ENCODE peak calls at places on chromosomes 7 and 10, in four cellular contexts. L, E, X and D are unnamed samples.

GRCh38 chr10:104391150-104391968 is 37.7 kb downstream of the CFAP58 start:
- DNase-seq in L (no peak), E (peak; percentile 49), X (no peak), D (no peak)

GRCh38 chr10:131997366-131998049 is 15.8 kb upstream of the BNIP3 start:
- DNase-seq in L (no peak), E (no peak), X (peak; percentile 72), D (no peak)

GRCh38 chr10:11853468-11853867 is 30.3 kb downstream of the PROSER2 start:
- DNase-seq in L (no peak), E (no peak), X (no peak), D (no peak)

GRCh38 chr10:97090644-97091043 is 95.1 kb downstream of the SLIT1 start:
- DNase-seq in L (no peak), E (no peak), X (no peak), D (no peak)

GRCh38 chr10:36181421-36181820 is 539.3 kb upstream of the FZD8 start:
- DNase-seq in L (no peak), E (no peak), X (no peak), D (no peak)

GRCh38 chr7:139916717-139917395 is 87.8 kb downstream of the TBXAS1 start:
- DNase-seq in L (no peak), E (no peak), X (no peak), D (no peak)

GRCh38 chr10:89091501-89091900 is 100.9 kb downstream of the FAS start:
- DNase-seq in L (no peak), E (no peak), X (no peak), D (no peak)

GRCh38 chr10:98321203-98321780 is 53.3 kb upstream of the LOXL4 start:
- DNase-seq in L (no peak), E (no peak), X (no peak), D (no peak)

GRCh38 chr10:87700031-87700796 is 40.5 kb downstream of the PAPSS2 start:
- DNase-seq in L (no peak), E (no peak), X (no peak), D (no peak)

GRCh38 chr10:62450905-62451605 is 76.9 kb downstream of the ZNF365 start:
- DNase-seq in L (no peak), E (no peak), X (no peak), D (no peak)

GRCh38 chr7:64498270-64498669 is 64.6 kb downstream of the ZNF680 start:
- DNase-seq in L (no peak), E (no peak), X (no peak), D (no peak)

GRCh38 chr7:92988051-92988450 is 129.7 kb downstream of the SAMD9 start:
- DNase-seq in L (no peak), E (peak; percentile 56), X (no peak), D (no peak)

GRCh38 chr7:92991190-92991589 is 126.6 kb downstream of the SAMD9 start:
- DNase-seq in L (no peak), E (no peak), X (no peak), D (no peak)

GRCh38 chr7:92987543-92987942 is 130.2 kb downstream of the SAMD9 start:
- DNase-seq in L (no peak), E (no peak), X (no peak), D (no peak)

GRCh38 chr7:92988941-92989540 is 128.7 kb downstream of the SAMD9 start:
- DNase-seq in L (no peak), E (no peak), X (no peak), D (no peak)

GRCh38 chr7:92987095-92987494 is 130.7 kb downstream of the SAMD9 start:
- DNase-seq in L (no peak), E (no peak), X (no peak), D (no peak)
- TF ChIP-seq CTCF in L (no peak), E (no peak), X (no peak), D (no peak)

GRCh38 chr7:118175751-118176150 is 8.2 kb upstream of the LSM8 start:
- DNase-seq in L (no peak), E (no peak), X (no peak), D (no peak)
- TF ChIP-seq CTCF in L (no peak), E (no peak), X (no peak), D (no peak)

DNA sequence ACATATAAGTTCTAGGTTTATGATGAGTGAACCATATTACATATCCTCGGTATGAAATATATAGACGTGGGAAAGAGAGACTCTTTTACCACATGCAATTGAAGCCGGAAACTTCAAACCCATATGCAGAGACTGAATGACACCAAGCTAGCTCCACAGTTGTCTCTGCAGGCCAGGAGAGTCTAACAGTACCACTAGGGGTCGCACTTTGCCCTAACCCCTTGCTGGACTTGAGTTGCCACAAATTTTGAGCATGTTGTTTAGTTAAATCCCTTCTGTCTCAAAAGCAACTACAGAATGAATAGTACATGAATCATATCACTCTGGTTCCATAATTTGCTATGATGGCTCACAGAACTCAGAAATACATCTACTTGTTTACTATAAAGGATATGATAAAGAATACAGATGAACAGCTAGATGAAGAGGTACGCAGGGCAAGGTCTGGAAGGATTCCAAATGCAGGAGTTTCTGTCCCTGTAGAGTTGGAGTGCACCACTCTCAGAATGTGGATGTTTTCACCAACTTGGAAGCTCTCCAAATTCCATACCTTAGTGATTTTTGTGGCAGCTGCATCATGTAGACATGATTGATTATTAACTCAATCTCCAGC is 112.4 kb upstream of the YAE1 start:
- DNase-seq in L (peak; percentile 18), E (peak; percentile 30), X (no peak), D (no peak)
- TF ChIP-seq CTCF in L (peak; percentile 73), E (peak; percentile 85), X (no peak), D (peak; percentile 42)

GRCh38 chr10:99908512-99908911 is 101.2 kb downstream of the DNMBP start:
- DNase-seq in L (no peak), E (no peak), X (no peak), D (no peak)

GRCh38 chr10:99905971-99906370 is 103.8 kb downstream of the DNMBP start:
- DNase-seq in L (no peak), E (no peak), X (no peak), D (no peak)

GRCh38 chr10:99912057-99912456 is 97.7 kb downstream of the DNMBP start:
- DNase-seq in L (no peak), E (no peak), X (no peak), D (no peak)

GRCh38 chr10:99906470-99906869 is 103.3 kb downstream of the DNMBP start:
- DNase-seq in L (no peak), E (peak; percentile 90), X (no peak), D (no peak)
- TF ChIP-seq CTCF in L (no peak), E (peak; percentile 49), X (no peak), D (no peak)

GRCh38 chr10:113303747-113304146 is 249.1 kb upstream of the HABP2 start:
- DNase-seq in L (no peak), E (no peak), X (no peak), D (no peak)

GRCh38 chr10:113302062-113302461 is 250.8 kb upstream of the HABP2 start:
- DNase-seq in L (no peak), E (no peak), X (no peak), D (no peak)

GRCh38 chr10:113305871-113306270 is 247.0 kb upstream of the HABP2 start:
- DNase-seq in L (no peak), E (no peak), X (no peak), D (no peak)

GRCh38 chr10:113301342-113301984 is 251.4 kb upstream of the HABP2 start:
- DNase-seq in L (no peak), E (no peak), X (no peak), D (no peak)

GRCh38 chr10:113304726-113305125 is 248.1 kb upstream of the HABP2 start:
- DNase-seq in L (no peak), E (no peak), X (no peak), D (no peak)
- TF ChIP-seq CTCF in L (no peak), E (no peak), X (no peak), D (no peak)

DNA sequence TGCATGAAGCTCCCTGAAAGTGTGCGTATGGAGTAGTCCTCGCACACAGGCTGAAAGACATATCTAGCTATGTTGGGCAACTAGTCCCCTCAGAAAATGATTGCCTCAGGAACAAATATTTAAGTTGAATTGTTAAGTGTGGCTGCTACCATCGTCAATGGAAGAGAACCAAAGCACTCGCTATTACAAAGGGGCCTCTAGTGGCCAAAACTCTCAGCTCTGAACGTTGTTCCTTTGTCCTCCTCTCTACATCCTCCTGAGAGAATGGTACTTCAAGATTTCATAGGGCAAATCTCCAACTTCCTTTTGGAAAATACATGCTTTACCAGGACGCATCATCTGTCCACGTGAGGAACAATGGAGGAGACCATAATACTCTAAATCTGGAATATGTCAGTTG is 209.9 kb downstream of the NRG3 start:
- DNase-seq in L (no peak), E (no peak), X (no peak), D (no peak)
- TF ChIP-seq CTCF in L (no peak), E (no peak), X (no peak), D (no peak)

GRCh38 chr7:47893238-47893637 is 55.0 kb downstream of the PKD1L1 start:
- DNase-seq in L (peak; percentile 20), E (no peak), X (no peak), D (no peak)
- TF ChIP-seq CTCF in L (peak; percentile 57), E (peak; percentile 29), X (no peak), D (no peak)

GRCh38 chr10:127906548-127907377 is at the start of gene PTPRE:
- DNase-seq in L (peak; percentile 72), E (no peak), X (no peak), D (no peak)
- TF ChIP-seq CTCF in L (peak; percentile 79), E (peak; percentile 70), X (peak; percentile 99), D (peak; percentile 67)

GRCh38 chr7:1709900-1710299 is 39.8 kb downstream of the ELFN1 start:
- DNase-seq in L (no peak), E (no peak), X (no peak), D (no peak)
- TF ChIP-seq CTCF in L (peak; percentile 41), E (peak; percentile 36), X (no peak), D (no peak)

DNA sequence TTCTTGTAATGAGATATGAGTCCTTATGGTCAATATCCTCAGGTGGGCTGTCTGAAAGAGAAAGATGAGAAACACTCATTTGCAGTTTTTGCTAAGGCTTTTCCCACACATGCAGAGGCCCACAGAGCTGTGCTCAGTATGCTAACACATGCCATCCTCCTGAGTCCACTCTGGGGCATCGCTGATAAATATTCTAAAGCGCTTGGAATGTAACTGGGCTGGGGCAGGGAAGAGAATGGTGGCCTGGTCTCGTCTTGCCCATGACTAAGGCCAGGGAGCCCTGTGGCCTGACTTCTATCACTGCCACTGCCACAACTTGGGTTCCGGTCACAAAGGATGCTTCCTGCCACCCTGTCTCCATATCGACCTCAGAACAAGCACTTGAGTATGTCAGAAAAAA is 199.7 kb upstream of the FRMD4A start:
- DNase-seq in L (no peak), E (no peak), X (no peak), D (no peak)
- TF ChIP-seq CTCF in L (no peak), E (no peak), X (no peak), D (no peak)